ENCODE peak calls at places on chromosome 12, in seven cellular contexts. O is left ventricle myocardium inferior, L is GM20000, I is AG10803, B is psoas muscle, Q is B cell, F is mesothelial cell of epicardium. C is an unnamed sample.

GRCh38 chr12:62724947-62725447 is 210.0 kb downstream of the PPM1H start:
- DNase-seq in O (no peak), L (no peak), I (peak), B (no peak), Q (no peak), F (no peak), C (peak)

GRCh38 chr12:111066744-111067437 is 146.5 kb upstream of the MYL2 start:
- DNase-seq in O (no peak), L (no peak), I (no peak), B (no peak), Q (no peak), F (no peak), C (peak)

GRCh38 chr12:68612245-68612644 is 1.5 kb downstream of the RAP1B start:
- DNase-seq in O (no peak), L (no peak), I (peak), B (no peak), Q (no peak), F (no peak), C (no peak)

GRCh38 chr12:120228291-120229070 is 27.6 kb upstream of the RPLP0 start:
- DNase-seq in O (peak), L (peak), I (peak), B (peak), Q (peak), F (peak), C (peak)

GRCh38 chr12:71848212-71848611 is 8.7 kb downstream of the TBC1D15 start:
- DNase-seq in O (no peak), L (no peak), I (no peak), B (no peak), Q (no peak), F (no peak), C (no peak)

GRCh38 chr12:8871067-8871466 is 43.2 kb upstream of the PHC1 start:
- DNase-seq in O (no peak), L (no peak), I (no peak), B (no peak), Q (no peak), F (no peak), C (no peak)

GRCh38 chr12:55934343-55934742 is 3.4 kb downstream of the DGKA start:
- DNase-seq in O (no peak), L (no peak), I (peak), B (no peak), Q (no peak), F (no peak), C (no peak)

GRCh38 chr12:110579889-110580253 is 3.2 kb downstream of the PPTC7 start:
- DNase-seq in O (no peak), L (no peak), I (no peak), B (no peak), Q (no peak), F (no peak), C (no peak)

GRCh38 chr12:13595536-13596450 is 385.6 kb downstream of the GRIN2B start:
- DNase-seq in O (no peak), L (no peak), I (no peak), B (no peak), Q (no peak), F (no peak), C (no peak)

GRCh38 chr12:15274561-15274967 is 47.7 kb upstream of the PTPRO start:
- DNase-seq in O (no peak), L (no peak), I (no peak), B (no peak), Q (no peak), F (no peak), C (no peak)

GRCh38 chr12:63917864-63918742 is 73.6 kb downstream of the SRGAP1 start:
- DNase-seq in O (no peak), L (no peak), I (peak), B (no peak), Q (peak), F (no peak), C (peak)

GRCh38 chr12:1916396-1917171 is 1.9 kb downstream of the CACNA2D4 start:
- DNase-seq in O (peak), L (peak), I (no peak), B (peak), Q (no peak), F (no peak), C (no peak)

GRCh38 chr12:103257763-103258162 is 238.0 kb downstream of the C12orf42 start:
- DNase-seq in O (no peak), L (no peak), I (no peak), B (no peak), Q (no peak), F (no peak), C (no peak)

GRCh38 chr12:87509233-87509820 is 519.9 kb downstream of the C12orf50 start:
- DNase-seq in O (no peak), L (no peak), I (no peak), B (no peak), Q (no peak), F (no peak), C (no peak)

GRCh38 chr12:108854055-108854452 is 3.3 kb downstream of the SSH1 start:
- DNase-seq in O (no peak), L (no peak), I (peak), B (no peak), Q (no peak), F (no peak), C (peak)
- TF ChIP-seq CTCF in O (peak), L (no peak), I (peak), B (peak), Q (no peak), F (no peak), C (no peak)

GRCh38 chr12:108603743-108604142 is 5.9 kb upstream of the TMEM119 start:
- DNase-seq in O (no peak), L (no peak), I (no peak), B (no peak), Q (no peak), F (no peak), C (no peak)

GRCh38 chr12:108605690-108606406 is 8.0 kb upstream of the TMEM119 start:
- DNase-seq in O (no peak), L (no peak), I (no peak), B (no peak), Q (no peak), F (no peak), C (no peak)

GRCh38 chr12:108604208-108604941 is 6.5 kb upstream of the TMEM119 start:
- DNase-seq in O (no peak), L (no peak), I (no peak), B (no peak), Q (no peak), F (no peak), C (no peak)

GRCh38 chr12:108606492-108606891 is 8.6 kb upstream of the TMEM119 start:
- DNase-seq in O (no peak), L (no peak), I (no peak), B (no peak), Q (no peak), F (no peak), C (no peak)

GRCh38 chr12:108605000-108605689 is 7.3 kb upstream of the TMEM119 start:
- DNase-seq in O (no peak), L (no peak), I (no peak), B (no peak), Q (no peak), F (no peak), C (no peak)
- TF ChIP-seq CTCF in O (no peak), L (no peak), I (no peak), B (no peak), Q (no peak), F (no peak), C (no peak)

GRCh38 chr12:50110127-50110761 is 1.8 kb upstream of the COX14 start:
- DNase-seq in O (peak), L (peak), I (no peak), B (peak), Q (peak), F (no peak), C (peak)
- TF ChIP-seq CTCF in O (no peak), L (no peak), I (no peak), B (no peak), Q (no peak), F (no peak), C (no peak)

DNA sequence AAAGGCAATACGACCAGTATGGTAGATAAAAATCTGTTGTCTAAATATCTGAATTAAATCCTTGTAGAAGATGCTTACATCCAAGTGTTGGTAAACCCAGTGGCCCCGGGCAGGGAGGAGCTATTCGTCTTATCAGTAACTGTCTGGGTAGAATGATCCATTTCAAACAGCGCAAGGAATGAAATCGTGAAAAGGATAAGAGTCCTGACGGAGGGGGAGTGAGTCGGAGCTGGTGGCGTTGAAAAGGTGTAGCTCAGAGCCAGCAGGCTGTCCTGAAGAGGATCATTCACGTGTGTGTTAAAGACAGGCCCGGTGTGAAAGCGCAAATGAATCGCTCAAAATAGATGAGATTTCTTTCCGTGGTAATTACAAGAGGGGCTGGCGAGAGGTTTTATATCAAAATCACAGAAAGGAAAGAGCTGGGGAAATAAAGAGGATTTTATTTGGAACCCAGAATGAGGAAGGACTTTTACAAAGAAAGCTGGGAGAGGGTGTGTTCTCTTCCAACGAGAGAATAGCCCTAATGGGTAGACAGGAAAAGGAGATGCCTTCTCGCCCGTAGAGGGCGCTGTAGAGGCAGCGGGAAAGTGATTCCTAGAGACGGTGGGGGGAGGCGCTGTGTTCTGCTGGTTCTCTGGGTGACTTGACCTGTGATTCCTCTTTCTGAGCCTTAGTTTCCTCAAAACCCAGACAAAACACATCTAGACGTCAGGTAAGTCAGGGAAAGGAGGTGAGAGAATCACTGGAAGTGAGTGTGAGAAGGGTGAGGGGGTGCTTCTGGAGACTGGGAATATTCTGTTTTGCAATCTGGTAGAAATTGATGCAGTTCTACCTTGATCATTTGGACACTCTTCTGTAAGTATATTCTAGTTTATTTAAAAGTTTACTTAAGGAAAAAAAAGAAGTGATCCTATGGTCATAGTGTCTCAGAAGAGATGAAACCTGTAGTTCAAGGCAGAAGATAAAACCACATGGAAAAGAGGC is 39.3 kb downstream of the SRRM4 start:
- DNase-seq in O (peak), L (peak), I (no peak), B (no peak), Q (no peak), F (no peak), C (no peak)
- TF ChIP-seq CTCF in O (peak), L (peak), I (no peak), B (no peak), Q (no peak), F (no peak), C (peak)

DNA sequence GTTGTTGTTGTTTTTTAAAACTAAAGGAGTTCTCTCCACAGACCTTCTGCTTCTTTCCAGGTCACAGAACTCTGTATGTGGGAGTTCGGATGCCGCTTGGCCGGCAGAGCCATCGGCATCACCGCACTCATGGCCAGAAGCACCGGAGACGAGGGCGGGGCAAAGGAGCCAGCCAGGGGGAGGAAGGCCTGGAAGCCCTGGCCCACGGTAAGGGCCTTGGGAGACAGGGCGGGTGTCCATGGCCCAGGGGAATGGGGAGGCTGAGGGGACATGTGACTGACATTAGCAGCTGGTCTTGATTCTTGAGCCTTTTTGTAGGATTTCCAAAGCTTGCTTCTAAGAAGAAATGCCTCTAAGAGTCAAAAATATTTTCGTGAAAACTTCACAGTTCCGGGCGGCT is 26.2 kb downstream of the SLC4A8 start:
- DNase-seq in O (no peak), L (no peak), I (no peak), B (no peak), Q (no peak), F (no peak), C (no peak)
- TF ChIP-seq CTCF in O (no peak), L (no peak), I (no peak), B (no peak), Q (no peak), F (no peak), C (no peak)

GRCh38 chr12:94707892-94708291 is 57.5 kb upstream of the TMCC3 start:
- DNase-seq in O (peak), L (no peak), I (peak), B (peak), Q (no peak), F (no peak), C (no peak)

GRCh38 chr12:94706250-94706661 is 55.9 kb upstream of the TMCC3 start:
- DNase-seq in O (no peak), L (peak), I (no peak), B (no peak), Q (peak), F (no peak), C (no peak)

GRCh38 chr12:94714378-94714777 is 64.0 kb upstream of the TMCC3 start:
- DNase-seq in O (no peak), L (no peak), I (no peak), B (peak), Q (no peak), F (no peak), C (no peak)

GRCh38 chr12:94712852-94713545 is 62.6 kb upstream of the TMCC3 start:
- DNase-seq in O (no peak), L (no peak), I (no peak), B (peak), Q (no peak), F (no peak), C (no peak)

GRCh38 chr12:94710933-94711332 is 60.6 kb upstream of the TMCC3 start:
- DNase-seq in O (no peak), L (peak), I (peak), B (peak), Q (peak), F (no peak), C (no peak)
- TF ChIP-seq CTCF in O (peak), L (peak), I (peak), B (peak), Q (peak), F (no peak), C (peak)

DNA sequence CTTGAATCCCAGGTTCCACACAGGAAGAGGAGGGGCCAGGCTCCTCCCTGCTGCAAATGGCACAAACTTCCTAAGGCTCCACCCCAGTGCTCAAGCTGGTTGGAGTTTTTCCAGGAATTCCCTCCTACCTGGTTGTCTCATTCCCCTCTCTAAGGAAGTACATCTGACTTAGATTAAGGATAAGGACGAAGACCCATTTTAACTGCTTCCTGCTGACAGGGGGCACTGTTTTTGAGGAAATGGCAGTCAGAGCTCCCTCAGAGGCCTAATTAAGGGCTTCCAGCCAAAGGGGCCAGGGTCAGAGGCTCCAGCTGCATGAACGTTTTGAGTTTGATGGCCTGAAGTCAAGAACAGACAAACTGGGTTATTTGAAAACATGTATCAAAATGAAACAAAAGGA is 1084.7 kb downstream of the SLC6A15 start:
- DNase-seq in O (no peak), L (no peak), I (no peak), B (no peak), Q (no peak), F (no peak), C (no peak)
- TF ChIP-seq CTCF in O (no peak), L (no peak), I (peak), B (no peak), Q (no peak), F (no peak), C (no peak)

GRCh38 chr12:122965851-122966742 is at the start of gene ABCB9:
- DNase-seq in O (peak), L (peak), I (peak), B (peak), Q (peak), F (peak), C (peak)
- TF ChIP-seq CTCF in O (no peak), L (no peak), I (no peak), B (no peak), Q (no peak), F (no peak), C (no peak)

DNA sequence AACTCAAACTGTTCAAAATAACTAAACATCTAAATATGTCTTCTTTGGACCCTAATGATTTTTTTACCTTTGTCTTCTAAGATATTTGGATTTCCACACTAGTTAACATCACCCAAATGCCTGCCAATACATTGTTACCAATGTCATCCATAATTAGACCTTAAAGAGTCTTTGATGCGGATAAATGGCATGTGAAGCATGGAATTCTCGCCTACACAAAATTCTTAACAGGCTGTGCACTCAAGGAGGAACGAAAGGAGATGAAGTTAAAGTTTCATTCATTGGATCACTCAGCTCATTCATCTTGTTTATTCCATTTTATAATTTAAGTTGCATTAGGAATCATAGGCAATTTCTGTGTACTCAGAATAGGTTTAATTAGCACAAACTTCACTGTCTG is 219.7 kb downstream of the ACSS3 start:
- DNase-seq in O (no peak), L (no peak), I (peak), B (no peak), Q (no peak), F (no peak), C (no peak)
- TF ChIP-seq CTCF in O (no peak), L (no peak), I (no peak), B (no peak), Q (no peak), F (no peak), C (no peak)

C was measured in HL-60.